ENCODE peak calls at places on chromosomes 4 and X, in four cellular contexts. P, I, M and U are unnamed samples.

GRCh38 chr4:158008551-158009218 is 164.1 kb downstream of the GASK1B start:
- DNase-seq in P (no peak), I (no peak), M (no peak), U (no peak)

GRCh38 chrX:24241822-24242648 is 71.8 kb downstream of the SUPT20HL2 start:
- DNase-seq in P (peak; percentile 22), I (peak; percentile 31), M (no peak), U (peak; percentile 67)

GRCh38 chr4:168618577-168619265 is 121.9 kb downstream of the PALLD start:
- DNase-seq in P (no peak), I (no peak), M (no peak), U (no peak)

GRCh38 chr4:1193206-1194027 is 21.0 kb upstream of the SPON2 start:
- DNase-seq in P (no peak), I (no peak), M (no peak), U (no peak)

GRCh38 chrX:31323658-31324057 is 251.8 kb upstream of the FTHL17 start:
- DNase-seq in P (no peak), I (no peak), M (no peak), U (no peak)

GRCh38 chr4:149891381-149891780 is 75.7 kb upstream of the IQCM start:
- DNase-seq in P (no peak), I (no peak), M (no peak), U (no peak)

GRCh38 chrX:145820825-145821224 is 3.2 kb downstream of the SLITRK2 start:
- DNase-seq in P (no peak), I (no peak), M (no peak), U (no peak)

GRCh38 chr4:36734296-36734695 is 452.9 kb downstream of the DTHD1 start:
- DNase-seq in P (no peak), I (no peak), M (no peak), U (no peak)

GRCh38 chrX:12978205-12979010 is 3.5 kb downstream of the TMSB4X start:
- DNase-seq in P (no peak), I (no peak), M (no peak), U (no peak)

GRCh38 chrX:45515262-45516215 is 314.9 kb upstream of the DIPK2B start:
- DNase-seq in P (no peak), I (peak; percentile 71), M (no peak), U (peak; percentile 42)

GRCh38 chrX:129984196-129984962 is 1.9 kb downstream of the BCORL1 start:
- DNase-seq in P (peak; percentile 75), I (no peak), M (no peak), U (peak; percentile 53)

GRCh38 chrX:39470588-39471155 is 627.1 kb downstream of the BCOR start:
- DNase-seq in P (no peak), I (no peak), M (no peak), U (no peak)

DNA sequence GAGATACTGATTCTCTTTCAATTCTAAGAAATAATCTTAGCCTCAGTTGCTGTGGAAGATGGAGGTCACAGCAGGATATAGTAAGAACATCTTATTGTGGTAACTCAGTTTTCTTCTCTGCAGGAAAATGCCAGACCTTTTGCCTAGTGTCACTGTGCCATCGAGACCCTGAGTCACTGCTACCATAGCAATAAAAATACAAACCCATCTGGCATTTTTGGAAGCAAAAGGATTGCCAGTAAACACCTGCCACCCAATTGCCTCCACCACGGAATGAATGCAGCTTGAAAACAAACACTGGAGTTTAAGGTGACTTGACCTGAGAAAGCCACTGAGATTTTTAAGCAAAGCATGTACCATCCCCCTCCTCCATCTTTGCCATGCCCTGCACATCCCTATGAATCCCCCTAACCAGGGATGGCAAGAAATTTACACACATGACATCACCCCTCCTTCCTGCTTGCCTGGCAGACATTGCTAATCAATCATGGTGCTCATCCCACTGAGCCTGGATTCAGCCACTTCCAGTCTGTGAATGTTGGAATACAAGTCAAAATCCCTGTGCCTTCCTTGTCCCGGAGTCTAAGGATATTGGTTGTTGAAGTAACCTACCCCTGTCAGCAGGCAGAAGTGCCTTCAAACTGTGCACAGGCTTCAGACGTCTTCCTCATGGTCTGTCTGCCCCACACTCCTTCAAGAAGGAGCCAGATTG is 59.6 kb upstream of the MAMLD1 start:
- DNase-seq in P (no peak), I (no peak), M (no peak), U (no peak)
- TF ChIP-seq FOXK2 in P (no peak), I (no peak), M (no peak), U (no peak)

GRCh38 chr4:130568746-130569145 is 1472.8 kb downstream of the C4orf33 start:
- DNase-seq in P (no peak), I (no peak), M (no peak), U (no peak)
- TF ChIP-seq FOXM1 in P (no peak), I (no peak), M (no peak), U (no peak)

GRCh38 chrX:109186939-109187338 is 294.9 kb downstream of the GUCY2F start:
- DNase-seq in P (no peak), I (no peak), M (no peak), U (no peak)
- TF ChIP-seq FOXK2 in P (no peak), I (no peak), M (no peak), U (no peak)

GRCh38 chrX:26651755-26652154 is 435.8 kb downstream of the MAGEB5 start:
- DNase-seq in P (no peak), I (no peak), M (no peak), U (no peak)
- TF ChIP-seq FOXM1 in P (no peak), I (no peak), M (no peak), U (no peak)

GRCh38 chrX:110103344-110103743 is 100.4 kb downstream of the TMEM164 start:
- DNase-seq in P (no peak), I (no peak), M (no peak), U (no peak)

GRCh38 chrX:110104078-110104477 is 101.2 kb downstream of the TMEM164 start:
- DNase-seq in P (no peak), I (no peak), M (no peak), U (no peak)

GRCh38 chrX:110114260-110114776 is 111.4 kb downstream of the TMEM164 start:
- DNase-seq in P (no peak), I (no peak), M (no peak), U (no peak)

GRCh38 chrX:110108381-110108796 is 105.5 kb downstream of the TMEM164 start:
- DNase-seq in P (no peak), I (no peak), M (no peak), U (no peak)
- TF ChIP-seq FOXK2 in P (no peak), I (no peak), M (no peak), U (no peak)

GRCh38 chr4:22029803-22030202 is 81.2 kb upstream of the KCNIP4 start:
- DNase-seq in P (no peak), I (no peak), M (no peak), U (no peak)
- TF ChIP-seq FOXM1 in P (no peak), I (no peak), M (no peak), U (no peak)

DNA sequence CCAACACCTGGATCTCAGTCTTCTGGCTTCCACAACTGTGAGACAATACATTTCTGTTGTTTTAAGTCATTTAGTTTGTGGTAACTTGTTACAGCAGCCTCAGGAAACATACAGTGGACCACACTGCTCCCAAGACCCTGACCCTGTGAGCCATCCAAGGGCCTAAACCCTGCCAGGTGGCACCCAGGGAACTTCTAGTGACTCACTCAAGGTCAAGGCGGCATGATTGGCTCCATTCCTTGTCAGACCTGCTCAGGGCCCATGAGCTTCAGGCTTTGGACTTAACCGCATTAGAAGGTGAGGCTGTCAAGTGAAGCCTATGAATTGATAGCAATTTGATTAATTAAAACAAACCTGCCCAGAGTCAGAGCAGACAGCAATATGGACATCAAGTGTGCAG is 165.7 kb upstream of the MAMLD1 start:
- DNase-seq in P (no peak), I (no peak), M (no peak), U (no peak)
- TF ChIP-seq FOXK2 in P (no peak), I (no peak), M (no peak), U (no peak)

GRCh38 chr4:161336016-161336415 is 827.8 kb downstream of the FSTL5 start:
- DNase-seq in P (no peak), I (no peak), M (no peak), U (no peak)
- TF ChIP-seq FOXM1 in P (no peak), I (no peak), M (no peak), U (no peak)

GRCh38 chr4:139458543-139458942 is 4.6 kb downstream of the RAB33B start:
- DNase-seq in P (no peak), I (no peak), M (no peak), U (no peak)

GRCh38 chr4:139457318-139457717 is 3.4 kb downstream of the RAB33B start:
- DNase-seq in P (no peak), I (no peak), M (no peak), U (no peak)

GRCh38 chr4:139461022-139461421 is 7.1 kb downstream of the RAB33B start:
- DNase-seq in P (peak; percentile 36), I (no peak), M (no peak), U (no peak)

GRCh38 chr4:139460565-139460964 is 6.6 kb downstream of the RAB33B start:
- DNase-seq in P (no peak), I (no peak), M (no peak), U (no peak)

GRCh38 chr4:139458999-139459398 is 5.1 kb downstream of the RAB33B start:
- DNase-seq in P (no peak), I (peak; percentile 48), M (no peak), U (no peak)
- TF ChIP-seq FOXK2 in P (no peak), I (no peak), M (no peak), U (no peak)

GRCh38 chrX:23062359-23062758 is 62.6 kb downstream of the DDX53 start:
- DNase-seq in P (no peak), I (no peak), M (no peak), U (no peak)
- TF ChIP-seq FOXM1 in P (no peak), I (no peak), M (no peak), U (no peak)